ENCODE peak calls at places on chromosome 16, in eight cellular contexts. J is Peyer's patch, A is fibroblast of lung, O is IMR-90, P is psoas muscle, G is cardiac muscle cell, I is upper lobe of right lung, Y is OCI-LY7. N is an unnamed sample. For H3K4me1, the result is how much of the 10 kb centered on the place peaks cover.

GRCh38 chr16:10514369-10515055 is 65.9 kb downstream of the EMP2 start:
- DNase-seq in J (peak), A (peak), O (peak), P (no peak), G (peak), I (no peak), Y (peak), N (peak)

GRCh38 chr16:473046-474043 is 47.9 kb downstream of the RAB11FIP3 start:
- DNase-seq in J (no peak), A (peak), O (peak), P (no peak), G (no peak), I (no peak), Y (no peak), N (no peak)

GRCh38 chr16:50836121-50836541 is 94.2 kb downstream of the CYLD start:
- DNase-seq in J (no peak), A (no peak), O (no peak), P (no peak), G (peak), I (no peak), Y (no peak), N (no peak)

GRCh38 chr16:49510676-49511305 is 137.2 kb downstream of the C16orf78 start:
- DNase-seq in J (no peak), A (no peak), O (no peak), P (peak), G (no peak), I (peak), Y (no peak), N (no peak)

GRCh38 chr16:57825298-57826039 is 23.2 kb upstream of the KIFC3 start:
- DNase-seq in J (no peak), A (no peak), O (no peak), P (no peak), G (no peak), I (no peak), Y (no peak), N (no peak)

GRCh38 chr16:82091225-82091624 is 56.2 kb downstream of the HSD17B2 start:
- DNase-seq in J (no peak), A (peak), O (peak), P (no peak), G (peak), I (no peak), Y (no peak), N (no peak)

GRCh38 chr16:24848065-24848464 is 2.3 kb downstream of the SLC5A11 start:
- DNase-seq in J (no peak), A (peak), O (peak), P (no peak), G (peak), I (no peak), Y (no peak), N (peak)

GRCh38 chr16:20844588-20844987 is 38.3 kb downstream of the REXO5 start:
- DNase-seq in J (no peak), A (no peak), O (no peak), P (no peak), G (no peak), I (no peak), Y (no peak), N (no peak)

GRCh38 chr16:81633147-81633619 is 145.9 kb upstream of the PLCG2 start:
- DNase-seq in J (no peak), A (no peak), O (no peak), P (no peak), G (no peak), I (no peak), Y (no peak), N (no peak)

GRCh38 chr16:47565454-47565853 is 104.3 kb downstream of the PHKB start:
- DNase-seq in J (peak), A (peak), O (peak), P (peak), G (peak), I (peak), Y (no peak), N (peak)

GRCh38 chr16:47018223-47018891 is 44.9 kb upstream of the DNAJA2 start:
- DNase-seq in J (peak), A (no peak), O (peak), P (no peak), G (peak), I (no peak), Y (peak), N (no peak)

GRCh38 chr16:11407047-11407982 is 62.1 kb downstream of the RMI2 start:
- DNase-seq in J (peak), A (peak), O (peak), P (no peak), G (peak), I (no peak), Y (peak), N (peak)

GRCh38 chr16:67679935-67680897 is 13.6 kb downstream of the C16orf86 start:
- DNase-seq in J (no peak), A (no peak), O (no peak), P (no peak), G (no peak), I (no peak), Y (no peak), N (no peak)

GRCh38 chr16:2432286-2432685 is 3.0 kb downstream of the CCNF start:
- DNase-seq in J (no peak), A (no peak), O (no peak), P (no peak), G (no peak), I (peak), Y (no peak), N (no peak)

GRCh38 chr16:82195917-82196494 is 26.0 kb upstream of the MPHOSPH6 start:
- DNase-seq in J (no peak), A (peak), O (no peak), P (no peak), G (peak), I (no peak), Y (no peak), N (no peak)

GRCh38 chr16:67029249-67030096 is 524 bp downstream of the CBFB start:
- DNase-seq in J (peak), A (peak), O (peak), P (peak), G (peak), I (peak), Y (peak), N (peak)

GRCh38 chr16:569445-570254 is at the start of gene PIGQ:
- DNase-seq in J (peak), A (peak), O (peak), P (peak), G (peak), I (peak), Y (peak), N (peak)

GRCh38 chr16:49523435-49524159 is 150.0 kb downstream of the C16orf78 start:
- DNase-seq in J (no peak), A (no peak), O (no peak), P (no peak), G (no peak), I (no peak), Y (peak), N (no peak)

GRCh38 chr16:3188675-3188924 is 596 bp downstream of the OR1F1 start:
- DNase-seq in J (no peak), A (no peak), O (no peak), P (no peak), G (no peak), I (no peak), Y (no peak), N (no peak)

GRCh38 chr16:87420401-87421368 is 28.5 kb downstream of the MAP1LC3B start:
- DNase-seq in J (no peak), A (no peak), O (no peak), P (no peak), G (no peak), I (no peak), Y (peak), N (peak)

GRCh38 chr16:49011807-49012345 is 269.8 kb downstream of the CBLN1 start:
- DNase-seq in J (no peak), A (no peak), O (no peak), P (no peak), G (no peak), I (no peak), Y (no peak), N (no peak)

GRCh38 chr16:10940501-10941079 is 1.7 kb downstream of the DEXI start:
- DNase-seq in J (no peak), A (no peak), O (peak), P (no peak), G (no peak), I (peak), Y (peak), N (no peak)

GRCh38 chr16:73202176-73202729 is 154.3 kb upstream of the ZFHX3 start:
- DNase-seq in J (no peak), A (peak), O (peak), P (peak), G (peak), I (no peak), Y (no peak), N (no peak)

GRCh38 chr16:70691223-70692129 is 5.6 kb upstream of the MTSS2 start:
- DNase-seq in J (peak), A (peak), O (peak), P (peak), G (peak), I (no peak), Y (no peak), N (peak)

GRCh38 chr16:1975432-1976215 is 3.8 kb downstream of the TBL3 start:
- DNase-seq in J (no peak), A (no peak), O (no peak), P (peak), G (no peak), I (no peak), Y (no peak), N (no peak)

GRCh38 chr16:85151603-85152413 is 39.5 kb upstream of the CIBAR2 start:
- DNase-seq in J (no peak), A (peak), O (peak), P (peak), G (peak), I (no peak), Y (no peak), N (peak)

GRCh38 chr16:4372578-4373355 is 1.1 kb downstream of the VASN start:
- DNase-seq in J (no peak), A (no peak), O (peak), P (no peak), G (peak), I (no peak), Y (peak), N (peak)

GRCh38 chr16:5042574-5043171 is 8.9 kb upstream of the NAGPA start:
- DNase-seq in J (no peak), A (no peak), O (peak), P (no peak), G (no peak), I (peak), Y (no peak), N (no peak)

GRCh38 chr16:2450535-2450934 is 9.4 kb upstream of the TEDC2 start:
- DNase-seq in J (no peak), A (no peak), O (no peak), P (no peak), G (no peak), I (no peak), Y (no peak), N (no peak)

GRCh38 chr16:73068546-73069401 is 20.8 kb upstream of the ZFHX3 start:
- DNase-seq in J (no peak), A (peak), O (peak), P (peak), G (peak), I (peak), Y (no peak), N (peak)

GRCh38 chr16:85535352-85536072 is 77.6 kb upstream of the GSE1 start:
- DNase-seq in J (no peak), A (no peak), O (no peak), P (no peak), G (no peak), I (no peak), Y (no peak), N (peak)

GRCh38 chr16:25210758-25211157 is 6.0 kb upstream of the AQP8 start:
- DNase-seq in J (no peak), A (peak), O (peak), P (no peak), G (peak), I (no peak), Y (no peak), N (no peak)

DNA sequence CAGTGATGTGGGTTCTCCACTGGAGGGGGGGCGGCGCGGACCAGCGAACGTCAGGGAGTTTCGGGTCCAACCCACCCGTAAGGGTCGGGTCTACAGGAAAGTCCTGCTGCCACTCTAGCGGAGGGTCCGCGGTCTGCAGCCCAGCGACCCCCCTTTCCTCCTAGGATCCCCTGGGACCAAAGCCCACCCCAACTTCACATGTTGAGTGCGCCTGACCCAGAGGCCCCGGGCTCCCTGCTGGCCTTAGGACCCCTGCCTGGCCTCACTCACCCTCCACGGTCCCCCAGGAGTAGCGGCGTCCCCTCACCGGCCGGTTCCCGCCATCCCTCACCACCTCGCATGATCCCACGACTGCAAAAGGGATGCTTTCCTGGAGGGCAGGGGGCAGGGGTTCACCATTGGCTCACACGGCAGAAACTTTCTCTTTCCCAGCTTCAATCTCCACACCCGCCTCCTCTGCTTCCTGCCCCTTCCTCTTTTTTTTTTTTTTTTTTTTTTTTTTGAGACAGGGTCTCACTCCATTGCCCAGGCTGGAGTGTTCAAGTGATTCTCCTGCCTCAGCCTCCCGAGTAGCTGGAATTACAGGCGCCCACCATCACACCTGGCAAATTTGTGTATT is 3.1 kb downstream of the SEPTIN1 start:
- DNase-seq in J (no peak), A (no peak), O (no peak), P (no peak), G (no peak), I (peak), Y (no peak), N (no peak)
- H3K4me1 ChIP-seq in J (under half), A (under half), O (under half), P (under half), G (under half), I (under half), Y (half or more), N (under half)

DNA sequence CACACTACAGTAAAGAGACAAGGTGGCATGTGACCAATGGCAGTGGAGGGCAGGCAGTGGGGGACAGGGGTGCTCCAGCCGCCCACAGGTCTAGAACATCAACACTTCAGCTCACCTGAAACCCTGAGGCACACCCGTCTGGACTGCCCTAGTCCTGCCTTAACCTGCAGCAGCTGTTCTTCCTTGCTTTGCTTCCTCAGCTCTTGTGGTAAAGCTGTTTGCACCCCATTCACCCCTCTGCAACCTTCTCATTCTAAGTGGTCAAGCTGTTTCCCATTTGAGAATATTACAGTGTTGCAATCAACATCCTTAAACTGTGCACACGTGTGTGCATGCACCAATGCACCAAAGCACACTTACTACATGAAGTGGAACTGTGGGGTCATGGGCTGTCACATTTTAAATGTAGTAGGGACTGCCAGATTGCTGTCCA is 32.3 kb downstream of the SCNN1B start:
- DNase-seq in J (peak), A (no peak), O (no peak), P (no peak), G (no peak), I (no peak), Y (peak), N (no peak)
- H3K27ac ChIP-seq in J (no peak), A (no peak), O (no peak), P (no peak), G (no peak), I (no peak), Y (peak), N (no peak)

GRCh38 chr16:52247737-52248136 is 299.2 kb downstream of the TOX3 start:
- DNase-seq in J (no peak), A (no peak), O (no peak), P (no peak), G (no peak), I (no peak), Y (no peak), N (no peak)
- H3K4me1 ChIP-seq in J (under half), A (under half), O (under half), P (under half), G (under half), I (under half), Y (under half), N (under half)

GRCh38 chr16:15972046-15972868 is 22.8 kb downstream of the ABCC1 start:
- DNase-seq in J (no peak), A (no peak), O (peak), P (no peak), G (no peak), I (no peak), Y (no peak), N (no peak)

GRCh38 chr16:15970202-15970601 is 20.8 kb downstream of the ABCC1 start:
- DNase-seq in J (no peak), A (no peak), O (no peak), P (no peak), G (no peak), I (no peak), Y (peak), N (no peak)

GRCh38 chr16:15973460-15973859 is 24.0 kb downstream of the ABCC1 start:
- DNase-seq in J (no peak), A (no peak), O (peak), P (no peak), G (peak), I (no peak), Y (no peak), N (no peak)

GRCh38 chr16:15971435-15971805 is 22.0 kb downstream of the ABCC1 start:
- DNase-seq in J (no peak), A (no peak), O (no peak), P (no peak), G (no peak), I (no peak), Y (no peak), N (no peak)

GRCh38 chr16:15970743-15971434 is 21.5 kb downstream of the ABCC1 start:
- DNase-seq in J (no peak), A (no peak), O (no peak), P (no peak), G (no peak), I (no peak), Y (no peak), N (no peak)
- H3K27ac ChIP-seq in J (no peak), A (no peak), O (peak), P (no peak), G (no peak), I (no peak), Y (no peak), N (peak)

GRCh38 chr16:89413811-89414585 is 76.4 kb downstream of the ANKRD11 start:
- DNase-seq in J (no peak), A (no peak), O (no peak), P (no peak), G (no peak), I (no peak), Y (no peak), N (no peak)
- H3K4me1 ChIP-seq in J (half or more), A (under half), O (under half), P (half or more), G (under half), I (under half), Y (under half), N (under half)

N was measured in sigmoid colon.